ENCODE peak calls at places on chromosomes 4 and X, in six cellular contexts. G, O, I, X, B and P are unnamed samples.

GRCh38 chrX:151393514-151393913 is 3.5 kb upstream of the VMA21 start:
- DNase-seq in X (no peak), O (no peak), I (no peak), B (peak), G (no peak), P (peak)

GRCh38 chr4:78688385-78688784 is 87.8 kb upstream of the BMP2K start:
- DNase-seq in G (no peak), O (no peak), X (no peak), I (no peak), B (no peak), P (no peak)

GRCh38 chrX:54825716-54826428 is 18.3 kb downstream of the MAGED2 start:
- DNase-seq in G (no peak), B (no peak), X (no peak), I (no peak), O (no peak), P (peak)

GRCh38 chr4:159047478-159048165 is 55.3 kb upstream of the RAPGEF2 start:
- DNase-seq in O (no peak), I (no peak), X (peak), G (no peak), B (no peak), P (peak)

GRCh38 chr4:52202931-52203330 is 151.8 kb downstream of the SPATA18 start:
- DNase-seq in X (no peak), G (no peak), I (no peak), O (no peak), B (no peak), P (no peak)

GRCh38 chr4:184599492-184600135 is 49.6 kb downstream of the CASP3 start:
- DNase-seq in G (no peak), X (no peak), I (no peak), O (no peak), B (no peak), P (no peak)

GRCh38 chrX:117053260-117053659 is 590.5 kb upstream of the CT83 start:
- DNase-seq in B (no peak), G (no peak), I (no peak), X (no peak), O (no peak), P (no peak)

GRCh38 chr4:36285784-36286480 is 4.5 kb downstream of the DTHD1 start:
- DNase-seq in B (peak), O (no peak), X (no peak), I (no peak), G (no peak), P (peak)

GRCh38 chr4:32140636-32141035 is 1420.5 kb downstream of the PCDH7 start:
- DNase-seq in O (no peak), I (no peak), G (no peak), B (no peak), X (no peak), P (no peak)

GRCh38 chr4:138576684-138577083 is 334.5 kb upstream of the SLC7A11 start:
- DNase-seq in I (no peak), G (no peak), B (no peak), O (no peak), X (peak), P (no peak)

GRCh38 chr4:140609548-140610425 is 41.0 kb upstream of the UCP1 start:
- DNase-seq in X (peak), G (no peak), I (no peak), B (peak), O (peak), P (no peak)

GRCh38 chr4:175622887-175623286 is 189.2 kb downstream of the GPM6A start:
- DNase-seq in I (no peak), G (no peak), X (no peak), O (no peak), B (no peak), P (no peak)

GRCh38 chr4:86441175-86441960 is 81.5 kb upstream of the MAPK10 start:
- DNase-seq in G (no peak), I (no peak), B (peak), X (no peak), O (no peak), P (no peak)

GRCh38 chr4:123997116-123997515 is 600.5 kb downstream of the SPRY1 start:
- DNase-seq in G (no peak), X (peak), I (no peak), B (no peak), O (no peak), P (no peak)

GRCh38 chrX:108199691-108200090 is 108.1 kb downstream of the ATG4A start:
- DNase-seq in X (peak), I (no peak), B (peak), G (no peak), O (no peak), P (peak)

GRCh38 chr4:36235306-36235705 is 9.0 kb downstream of the ARAP2 start:
- DNase-seq in O (no peak), G (no peak), I (no peak), X (peak), B (no peak), P (no peak)

GRCh38 chr4:13888112-13888511 is 260.6 kb upstream of the BOD1L1 start:
- DNase-seq in I (no peak), G (no peak), X (no peak), O (no peak), B (no peak), P (no peak)

GRCh38 chr4:123232439-123232838 is 164.2 kb upstream of the SPRY1 start:
- DNase-seq in B (no peak), G (no peak), I (no peak), O (no peak), X (no peak), P (no peak)

GRCh38 chrX:84907324-84907946 is 96.2 kb upstream of the APOOL start:
- DNase-seq in I (no peak), B (no peak), G (no peak), O (no peak), X (no peak), P (no peak)

GRCh38 chr4:26020896-26021295 is 106.9 kb downstream of the SMIM20 start:
- DNase-seq in O (no peak), I (no peak), B (no peak), G (no peak), X (no peak), P (no peak)

GRCh38 chrX:130030826-130031225 is 48.4 kb downstream of the BCORL1 start:
- DNase-seq in I (no peak), G (no peak), B (no peak), O (no peak), X (no peak), P (no peak)

GRCh38 chrX:130025256-130025655 is 42.8 kb downstream of the BCORL1 start:
- DNase-seq in I (no peak), O (no peak), X (no peak), G (no peak), B (no peak), P (no peak)

GRCh38 chrX:130027569-130027968 is 45.1 kb downstream of the BCORL1 start:
- DNase-seq in X (no peak), G (no peak), B (no peak), O (no peak), I (no peak), P (no peak)

GRCh38 chrX:130024127-130024526 is 41.7 kb downstream of the BCORL1 start:
- DNase-seq in B (peak), X (peak), O (peak), I (peak), G (no peak), P (peak)

DNA sequence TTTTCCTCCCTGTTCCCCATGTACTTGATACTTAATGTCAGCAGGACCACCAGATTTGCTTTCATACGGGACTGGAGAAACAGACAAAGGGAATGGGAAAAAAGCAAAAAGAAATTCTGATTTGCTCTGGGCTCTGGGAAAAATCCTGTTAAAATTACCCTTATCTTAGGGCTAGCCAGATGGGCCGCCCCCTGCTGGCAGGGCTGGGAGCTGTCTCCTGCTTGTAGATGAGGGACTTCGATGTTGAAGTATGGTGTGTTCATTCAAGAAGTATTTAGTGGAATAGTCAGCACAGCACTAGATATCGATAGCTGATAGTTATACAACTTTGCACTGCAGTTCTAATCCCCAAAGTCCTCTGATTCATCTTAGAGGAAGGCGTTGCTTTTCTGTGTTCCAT is 45.8 kb downstream of the BCORL1 start:
- DNase-seq in G (no peak), O (peak), X (peak), B (peak), I (peak), P (peak)
- TF ChIP-seq CTCF in G (peak), O (peak), X (peak), B (peak), I (peak), P (peak)

DNA sequence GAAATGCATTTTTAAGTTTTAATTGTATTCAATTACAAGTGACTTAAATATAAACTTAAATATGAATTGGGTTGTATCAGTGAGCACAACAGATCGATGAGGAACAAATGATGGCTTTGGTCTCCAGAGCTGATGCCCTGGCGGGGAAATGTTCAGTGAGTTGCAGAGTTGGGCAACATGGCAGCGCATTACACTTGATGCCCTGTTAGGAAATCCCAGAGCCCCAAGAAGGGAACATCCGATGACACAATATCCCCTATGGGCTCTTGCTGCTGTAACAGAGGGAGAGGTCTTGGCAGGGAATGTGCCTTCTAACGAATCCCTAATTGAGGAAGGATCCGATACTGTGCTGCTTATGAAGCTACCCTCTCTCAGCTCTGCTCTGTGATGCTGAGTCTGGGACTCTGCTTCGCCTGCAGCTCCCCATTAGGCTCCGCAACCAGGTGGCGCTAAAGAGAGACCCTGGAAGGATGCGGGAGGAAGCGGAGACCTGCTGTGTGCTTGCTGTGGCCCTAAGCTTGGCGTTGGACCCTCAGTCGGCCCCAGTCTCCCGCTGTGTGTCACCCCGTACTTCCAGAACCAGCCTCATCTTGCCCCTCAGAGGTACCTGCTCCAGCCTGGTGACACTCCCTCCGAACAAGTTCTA is 38.9 kb downstream of the PDHA1 start:
- DNase-seq in O (peak), X (peak), B (peak), I (peak), G (no peak), P (peak)
- TF ChIP-seq CTCF in O (peak), X (peak), B (peak), I (peak), G (peak), P (no peak)

DNA sequence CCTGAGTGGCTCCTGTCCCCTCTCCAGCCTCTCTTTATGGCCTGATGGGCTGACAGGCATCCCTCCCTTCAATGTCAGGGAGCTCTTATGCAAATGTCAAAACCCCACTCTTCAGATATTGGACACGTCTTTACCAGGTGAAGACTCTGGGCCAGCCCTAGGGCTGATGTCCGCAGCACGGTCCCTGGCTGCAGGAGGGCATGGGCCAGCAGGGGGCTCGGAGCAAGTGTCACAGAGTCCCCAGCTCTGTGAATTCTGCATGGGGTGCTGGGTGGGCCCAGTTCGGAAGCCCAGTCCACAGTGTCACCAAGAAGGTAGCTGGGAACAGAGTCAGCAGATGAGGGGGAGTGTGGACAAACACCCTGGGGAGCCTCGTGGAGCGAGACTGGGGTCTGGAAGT is 39.6 kb upstream of the PSAPL1 start:
- DNase-seq in I (no peak), O (no peak), B (no peak), X (no peak), G (no peak), P (no peak)
- TF ChIP-seq CTCF in I (no peak), O (no peak), B (no peak), X (no peak), G (no peak), P (no peak)

GRCh38 chrX:74383611-74384010 is 37.7 kb upstream of the SLC16A2 start:
- DNase-seq in G (no peak), O (peak), I (no peak), B (peak), X (peak), P (peak)
- TF ChIP-seq CTCF in G (peak), O (peak), I (no peak), B (peak), X (no peak), P (no peak)

DNA sequence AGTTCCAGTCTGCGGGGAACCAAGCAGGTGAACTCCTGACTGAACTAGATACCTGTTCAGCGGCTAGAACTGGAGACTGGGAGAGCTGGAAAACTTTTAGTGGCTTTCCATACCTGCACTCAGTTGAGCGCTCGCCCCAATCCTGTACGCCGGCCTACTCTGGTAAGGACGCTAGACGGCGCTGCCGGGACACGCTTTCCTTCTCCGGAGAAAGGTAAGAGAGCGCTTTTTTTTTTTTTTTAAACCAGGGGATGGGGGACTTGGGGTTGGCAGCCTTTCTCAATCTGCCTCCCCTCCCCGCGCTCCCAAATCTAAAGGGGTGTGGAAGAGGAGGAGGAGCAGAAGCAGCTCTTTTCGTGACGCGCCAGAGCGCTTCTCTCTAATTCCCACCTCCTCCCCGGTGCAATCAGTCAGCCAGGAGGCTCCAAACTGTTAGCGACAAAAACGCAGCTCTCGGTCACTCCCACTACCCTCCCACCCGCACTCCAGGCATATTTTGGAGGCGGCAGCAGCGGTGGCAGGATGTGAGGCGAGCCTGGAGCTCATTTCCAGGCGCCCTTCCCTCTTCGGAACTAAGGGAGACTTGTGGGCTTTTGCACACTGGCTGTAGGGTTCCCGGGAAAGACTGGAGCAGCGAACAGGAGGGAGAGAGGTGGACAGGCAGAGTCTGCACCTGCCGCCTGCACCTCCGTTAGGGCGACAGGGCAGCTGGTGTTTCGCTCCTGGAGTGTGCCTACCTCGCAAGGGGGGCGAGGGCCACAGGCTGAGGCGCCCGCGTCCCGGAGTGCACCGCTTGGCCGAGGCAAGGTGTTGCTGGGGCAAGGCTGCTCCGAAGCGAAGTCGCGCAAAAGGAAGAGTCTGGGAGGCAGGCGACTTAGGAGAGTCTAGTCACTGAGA is at the start of gene IL1RAPL2:
- DNase-seq in O (peak), G (peak), I (no peak), X (peak), B (no peak), P (peak)
- TF ChIP-seq CTCF in O (no peak), G (peak), I (no peak), X (peak), B (no peak), P (peak)

DNA sequence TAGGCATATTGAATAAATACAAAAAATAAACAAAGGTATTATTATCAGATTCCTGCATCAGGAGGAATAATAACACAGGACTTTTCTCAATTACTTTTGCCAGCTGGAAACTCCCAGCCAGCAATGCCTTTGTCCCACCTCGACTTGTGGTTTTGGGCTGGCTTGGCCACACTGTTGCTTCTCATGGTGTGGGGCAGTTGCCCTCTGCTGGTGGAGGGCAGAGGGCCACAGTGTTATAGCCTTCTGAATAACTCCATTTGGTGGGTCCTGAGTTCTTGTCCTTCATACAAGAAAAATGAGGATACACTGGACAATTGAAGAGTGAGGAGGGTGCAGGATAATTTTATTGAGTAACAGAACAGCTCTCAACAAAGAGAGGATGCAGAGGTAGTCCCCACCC is 1206.0 kb upstream of the ADGRL3 start:
- DNase-seq in X (no peak), G (no peak), I (no peak), O (no peak), B (no peak), P (no peak)
- TF ChIP-seq CTCF in X (no peak), G (peak), I (no peak), O (no peak), B (no peak), P (no peak)

GRCh38 chr4:3495341-3495975 is 32.4 kb downstream of the DOK7 start:
- DNase-seq in B (no peak), G (no peak), X (no peak), O (no peak), I (no peak), P (no peak)

GRCh38 chr4:3497554-3498389 is 34.5 kb downstream of the LRPAP1 start:
- DNase-seq in X (no peak), B (no peak), I (no peak), G (no peak), O (no peak), P (no peak)

GRCh38 chr4:3496021-3496420 is 32.9 kb downstream of the DOK7 start:
- DNase-seq in O (no peak), G (no peak), B (no peak), X (no peak), I (no peak), P (no peak)

GRCh38 chr4:3498407-3498806 is 33.8 kb downstream of the LRPAP1 start:
- DNase-seq in B (no peak), O (no peak), G (no peak), I (no peak), X (no peak), P (no peak)

DNA sequence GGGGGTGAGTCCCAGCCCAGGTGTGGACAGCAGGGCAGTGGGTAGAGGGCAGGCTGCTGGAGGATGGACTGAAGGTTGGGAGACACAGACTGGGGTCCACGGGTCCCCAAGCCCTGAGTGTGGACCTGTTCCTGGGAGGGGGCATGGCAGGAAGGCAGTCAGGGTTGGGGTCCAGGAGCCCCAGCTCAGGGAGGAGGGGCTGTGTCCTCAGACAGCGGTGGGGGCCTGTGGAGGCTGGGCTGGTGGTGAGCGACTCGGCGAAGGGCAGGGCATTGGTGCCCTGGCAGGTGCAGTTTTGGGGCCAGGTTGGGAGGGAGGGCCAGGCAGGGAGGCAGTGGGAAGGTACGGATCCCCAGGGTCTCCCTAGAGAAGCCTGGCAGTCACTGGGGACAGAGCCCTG is 34.0 kb downstream of the DOK7 start:
- DNase-seq in I (no peak), B (no peak), X (no peak), O (no peak), G (no peak), P (no peak)
- TF ChIP-seq CTCF in I (no peak), B (no peak), X (no peak), O (no peak), G (no peak), P (no peak)

GRCh38 chr4:111798840-111799239 is 346.4 kb upstream of the FAM241A start:
- DNase-seq in I (no peak), G (no peak), X (no peak), B (no peak), O (no peak), P (no peak)
- TF ChIP-seq CTCF in I (no peak), G (peak), X (no peak), B (no peak), O (no peak), P (no peak)